ENCODE peak calls at places on chromosomes 2 and 18, in eight cellular contexts. One of them, this sample, is unnamed.

GRCh38 chr2:71457959-71458322 is 4.6 kb downstream of the DYSF start:
- DNase-seq in Peyer's patch: no peak
- DNase-seq in left ventricle myocardium inferior: no peak
- DNase-seq in pancreas: no peak
- DNase-seq in GM13977: no peak
- DNase-seq in fibroblast of mammary gland: no peak
- DNase-seq in lower leg skin: no peak
- DNase-seq in cardiac muscle cell: no peak
- DNase-seq in this sample: no peak

GRCh38 chr18:61554117-61554776 is 221.0 kb downstream of the CDH20 start:
- DNase-seq in pancreas: peak
- DNase-seq in left ventricle myocardium inferior: no peak
- DNase-seq in lower leg skin: no peak
- DNase-seq in cardiac muscle cell: no peak
- DNase-seq in fibroblast of mammary gland: no peak
- DNase-seq in GM13977: no peak
- DNase-seq in Peyer's patch: no peak
- DNase-seq in this sample: no peak

GRCh38 chr2:118417417-118418125 is 329.3 kb downstream of the INSIG2 start:
- DNase-seq in Peyer's patch: no peak
- DNase-seq in GM13977: no peak
- DNase-seq in pancreas: no peak
- DNase-seq in left ventricle myocardium inferior: no peak
- DNase-seq in lower leg skin: no peak
- DNase-seq in cardiac muscle cell: no peak
- DNase-seq in fibroblast of mammary gland: peak
- DNase-seq in this sample: no peak

GRCh38 chr2:126796931-126797621 is 101.6 kb upstream of the TEX51 start:
- DNase-seq in cardiac muscle cell: no peak
- DNase-seq in left ventricle myocardium inferior: no peak
- DNase-seq in fibroblast of mammary gland: no peak
- DNase-seq in GM13977: no peak
- DNase-seq in lower leg skin: peak
- DNase-seq in Peyer's patch: peak
- DNase-seq in pancreas: no peak
- DNase-seq in this sample: no peak

GRCh38 chr2:185188656-185189055 is 549.9 kb upstream of the FSIP2 start:
- DNase-seq in pancreas: no peak
- DNase-seq in Peyer's patch: no peak
- DNase-seq in cardiac muscle cell: no peak
- DNase-seq in fibroblast of mammary gland: no peak
- DNase-seq in GM13977: no peak
- DNase-seq in lower leg skin: no peak
- DNase-seq in left ventricle myocardium inferior: no peak
- DNase-seq in this sample: no peak

GRCh38 chr18:37672001-37672400 is 106.4 kb upstream of the CELF4 start:
- DNase-seq in cardiac muscle cell: no peak
- DNase-seq in GM13977: no peak
- DNase-seq in Peyer's patch: no peak
- DNase-seq in left ventricle myocardium inferior: no peak
- DNase-seq in fibroblast of mammary gland: no peak
- DNase-seq in pancreas: no peak
- DNase-seq in lower leg skin: no peak
- DNase-seq in this sample: no peak

GRCh38 chr18:63949068-63949737 is at the start of gene HMSD:
- DNase-seq in pancreas: peak
- DNase-seq in lower leg skin: peak
- DNase-seq in fibroblast of mammary gland: peak
- DNase-seq in cardiac muscle cell: peak
- DNase-seq in GM13977: peak
- DNase-seq in Peyer's patch: peak
- DNase-seq in left ventricle myocardium inferior: peak
- DNase-seq in this sample: peak

GRCh38 chr2:96325038-96325883 is at the start of gene ITPRIPL1:
- DNase-seq in GM13977: peak
- DNase-seq in left ventricle myocardium inferior: no peak
- DNase-seq in lower leg skin: peak
- DNase-seq in pancreas: peak
- DNase-seq in Peyer's patch: peak
- DNase-seq in cardiac muscle cell: peak
- DNase-seq in fibroblast of mammary gland: peak
- DNase-seq in this sample: peak

GRCh38 chr2:106581755-106582430 is 94.7 kb downstream of the CD8B2 start:
- DNase-seq in left ventricle myocardium inferior: peak
- DNase-seq in Peyer's patch: peak
- DNase-seq in pancreas: peak
- DNase-seq in fibroblast of mammary gland: peak
- DNase-seq in lower leg skin: no peak
- DNase-seq in GM13977: peak
- DNase-seq in cardiac muscle cell: peak
- DNase-seq in this sample: peak

GRCh38 chr2:45004569-45005181 is 4.6 kb downstream of the SIX2 start:
- DNase-seq in Peyer's patch: no peak
- DNase-seq in pancreas: no peak
- DNase-seq in fibroblast of mammary gland: no peak
- DNase-seq in left ventricle myocardium inferior: no peak
- DNase-seq in lower leg skin: peak
- DNase-seq in cardiac muscle cell: peak
- DNase-seq in GM13977: no peak
- DNase-seq in this sample: no peak

GRCh38 chr18:35949903-35950627 is 22.4 kb upstream of the RMP24 start:
- DNase-seq in pancreas: peak
- DNase-seq in left ventricle myocardium inferior: peak
- DNase-seq in cardiac muscle cell: peak
- DNase-seq in lower leg skin: no peak
- DNase-seq in fibroblast of mammary gland: peak
- DNase-seq in GM13977: peak
- DNase-seq in Peyer's patch: peak
- DNase-seq in this sample: peak

GRCh38 chr2:226882606-226883005 is 46.8 kb downstream of the RHBDD1 start:
- DNase-seq in pancreas: no peak
- DNase-seq in left ventricle myocardium inferior: no peak
- DNase-seq in fibroblast of mammary gland: peak
- DNase-seq in cardiac muscle cell: no peak
- DNase-seq in Peyer's patch: no peak
- DNase-seq in lower leg skin: no peak
- DNase-seq in GM13977: no peak
- DNase-seq in this sample: no peak

GRCh38 chr2:217026161-217026560 is 166.3 kb upstream of the TNP1 start:
- DNase-seq in left ventricle myocardium inferior: no peak
- DNase-seq in fibroblast of mammary gland: no peak
- DNase-seq in GM13977: no peak
- DNase-seq in Peyer's patch: no peak
- DNase-seq in pancreas: no peak
- DNase-seq in lower leg skin: no peak
- DNase-seq in cardiac muscle cell: no peak
- DNase-seq in this sample: no peak

GRCh38 chr2:20543579-20543887 is 96.7 kb downstream of the RHOB start:
- DNase-seq in Peyer's patch: no peak
- DNase-seq in GM13977: no peak
- DNase-seq in fibroblast of mammary gland: no peak
- DNase-seq in left ventricle myocardium inferior: no peak
- DNase-seq in cardiac muscle cell: no peak
- DNase-seq in pancreas: no peak
- DNase-seq in lower leg skin: no peak
- DNase-seq in this sample: no peak

GRCh38 chr2:237627463-237628321 is at the start of gene LRRFIP1:
- DNase-seq in Peyer's patch: no peak
- DNase-seq in GM13977: peak
- DNase-seq in lower leg skin: no peak
- DNase-seq in cardiac muscle cell: peak
- DNase-seq in pancreas: no peak
- DNase-seq in left ventricle myocardium inferior: peak
- DNase-seq in fibroblast of mammary gland: no peak
- DNase-seq in this sample: no peak

DNA sequence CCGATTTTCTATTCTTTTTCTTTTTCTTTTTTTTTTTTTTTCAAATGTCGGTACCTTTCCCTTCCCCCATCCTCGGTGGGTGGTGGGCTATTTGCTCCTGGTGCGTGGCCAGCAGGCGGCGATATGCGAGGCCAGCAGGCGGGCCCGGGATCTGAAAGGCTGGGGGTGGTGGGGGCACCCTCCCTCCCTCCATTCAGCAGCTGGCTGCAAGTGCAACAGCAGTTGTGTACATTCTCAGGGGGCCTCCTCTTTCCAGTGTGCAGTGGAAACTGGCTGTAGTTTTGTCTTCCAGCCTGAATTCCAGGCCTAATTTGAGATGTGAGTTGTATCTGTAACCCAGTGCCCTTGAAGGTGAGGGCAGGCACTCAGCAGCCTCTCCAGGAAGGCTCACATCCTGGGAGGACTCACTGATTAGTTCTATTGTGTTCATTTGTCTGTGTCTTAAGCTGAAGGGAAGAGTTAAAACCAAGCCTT is 3.1 kb downstream of the MYCN start:
- DNase-seq in left ventricle myocardium inferior: peak
- DNase-seq in GM13977: peak
- DNase-seq in lower leg skin: peak
- DNase-seq in cardiac muscle cell: peak
- DNase-seq in Peyer's patch: no peak
- DNase-seq in fibroblast of mammary gland: no peak
- DNase-seq in pancreas: no peak
- DNase-seq in this sample: no peak
- TF ChIP-seq CTCF in left ventricle myocardium inferior: peak
- TF ChIP-seq CTCF in GM13977: peak
- TF ChIP-seq CTCF in lower leg skin: no peak
- TF ChIP-seq CTCF in cardiac muscle cell: no peak
- TF ChIP-seq CTCF in Peyer's patch: no peak
- TF ChIP-seq CTCF in fibroblast of mammary gland: no peak
- TF ChIP-seq CTCF in pancreas: no peak
- TF ChIP-seq CTCF in this sample: no peak

DNA sequence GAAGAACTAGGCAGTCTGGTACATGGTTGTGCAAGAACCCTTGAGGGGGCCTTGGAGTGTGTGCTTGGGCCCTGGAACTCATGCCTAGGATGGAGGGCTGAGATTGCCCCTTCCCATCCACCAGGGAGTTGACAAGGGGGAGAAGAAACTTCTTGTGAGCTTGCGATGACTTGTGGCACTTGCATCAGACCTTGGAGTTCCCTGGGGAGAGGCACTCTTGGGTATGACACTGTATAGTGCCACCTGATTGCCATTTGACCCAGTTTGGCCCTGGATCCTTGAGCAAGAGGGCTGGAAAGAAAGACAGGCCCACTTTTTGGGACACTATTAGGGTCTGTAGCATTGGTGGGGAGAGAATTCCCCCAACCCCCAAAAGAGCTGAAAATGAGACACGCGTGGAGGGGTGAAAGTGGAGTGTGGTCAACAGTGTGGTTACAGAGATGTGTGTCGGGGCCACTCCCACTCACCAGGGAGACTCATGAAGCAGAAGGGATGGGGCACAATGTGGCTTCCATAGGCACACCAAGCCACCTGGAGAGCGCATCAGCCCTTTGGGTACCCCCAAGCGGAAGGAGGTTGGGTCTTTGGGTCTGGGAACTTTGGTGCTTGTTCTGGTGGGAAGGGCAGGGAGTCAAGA is 101.3 kb downstream of the MSH2 start:
- DNase-seq in lower leg skin: peak
- DNase-seq in fibroblast of mammary gland: no peak
- DNase-seq in cardiac muscle cell: no peak
- DNase-seq in GM13977: no peak
- DNase-seq in pancreas: no peak
- DNase-seq in left ventricle myocardium inferior: no peak
- DNase-seq in Peyer's patch: no peak
- DNase-seq in this sample: no peak
- TF ChIP-seq CTCF in lower leg skin: no peak
- TF ChIP-seq CTCF in fibroblast of mammary gland: no peak
- TF ChIP-seq CTCF in cardiac muscle cell: no peak
- TF ChIP-seq CTCF in GM13977: no peak
- TF ChIP-seq CTCF in pancreas: no peak
- TF ChIP-seq CTCF in left ventricle myocardium inferior: no peak
- TF ChIP-seq CTCF in Peyer's patch: no peak
- TF ChIP-seq CTCF in this sample: no peak

GRCh38 chr2:111135910-111136297 is 15.2 kb downstream of the BCL2L11 start:
- DNase-seq in pancreas: no peak
- DNase-seq in lower leg skin: peak
- DNase-seq in Peyer's patch: no peak
- DNase-seq in left ventricle myocardium inferior: peak
- DNase-seq in cardiac muscle cell: no peak
- DNase-seq in GM13977: no peak
- DNase-seq in fibroblast of mammary gland: peak
- DNase-seq in this sample: peak
- TF ChIP-seq CTCF in pancreas: no peak
- TF ChIP-seq CTCF in lower leg skin: no peak
- TF ChIP-seq CTCF in Peyer's patch: no peak
- TF ChIP-seq CTCF in left ventricle myocardium inferior: peak
- TF ChIP-seq CTCF in cardiac muscle cell: peak
- TF ChIP-seq CTCF in GM13977: no peak
- TF ChIP-seq CTCF in fibroblast of mammary gland: peak
- TF ChIP-seq CTCF in this sample: no peak

GRCh38 chr18:23156134-23156533 is 20.8 kb downstream of the CABLES1 start:
- DNase-seq in cardiac muscle cell: no peak
- DNase-seq in Peyer's patch: no peak
- DNase-seq in GM13977: no peak
- DNase-seq in fibroblast of mammary gland: no peak
- DNase-seq in left ventricle myocardium inferior: no peak
- DNase-seq in lower leg skin: no peak
- DNase-seq in pancreas: no peak
- DNase-seq in this sample: no peak

GRCh38 chr18:23158884-23159820 is 23.9 kb downstream of the CABLES1 start:
- DNase-seq in left ventricle myocardium inferior: no peak
- DNase-seq in pancreas: no peak
- DNase-seq in cardiac muscle cell: no peak
- DNase-seq in GM13977: no peak
- DNase-seq in fibroblast of mammary gland: no peak
- DNase-seq in Peyer's patch: no peak
- DNase-seq in lower leg skin: no peak
- DNase-seq in this sample: no peak

GRCh38 chr18:23154823-23155517 is 19.7 kb downstream of the CABLES1 start:
- DNase-seq in GM13977: no peak
- DNase-seq in Peyer's patch: no peak
- DNase-seq in cardiac muscle cell: no peak
- DNase-seq in lower leg skin: no peak
- DNase-seq in left ventricle myocardium inferior: no peak
- DNase-seq in pancreas: no peak
- DNase-seq in fibroblast of mammary gland: no peak
- DNase-seq in this sample: no peak

GRCh38 chr18:23155537-23155936 is 20.3 kb downstream of the CABLES1 start:
- DNase-seq in Peyer's patch: no peak
- DNase-seq in pancreas: no peak
- DNase-seq in lower leg skin: no peak
- DNase-seq in cardiac muscle cell: no peak
- DNase-seq in fibroblast of mammary gland: no peak
- DNase-seq in GM13977: no peak
- DNase-seq in left ventricle myocardium inferior: no peak
- DNase-seq in this sample: no peak

DNA sequence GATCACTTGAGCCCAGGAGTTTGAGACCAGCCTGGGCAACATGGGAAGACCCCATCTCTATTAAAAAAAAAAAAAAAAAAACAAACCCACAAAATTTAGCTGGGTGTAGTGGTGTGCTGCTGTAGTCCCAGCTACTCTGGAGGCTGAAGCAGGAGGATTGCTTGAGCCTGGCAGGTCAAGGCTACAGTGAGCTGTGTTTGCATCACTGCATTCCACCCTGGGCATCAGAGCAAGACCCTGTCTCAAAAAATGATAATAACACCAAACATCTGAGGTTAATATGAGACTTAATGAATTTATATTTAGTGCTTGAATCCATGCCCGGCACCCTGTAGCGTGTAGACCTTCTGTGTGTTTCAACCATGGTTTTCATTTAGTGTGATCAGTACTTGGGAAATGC is 22.8 kb downstream of the CABLES1 start:
- DNase-seq in Peyer's patch: no peak
- DNase-seq in fibroblast of mammary gland: no peak
- DNase-seq in cardiac muscle cell: no peak
- DNase-seq in GM13977: no peak
- DNase-seq in pancreas: no peak
- DNase-seq in left ventricle myocardium inferior: no peak
- DNase-seq in lower leg skin: no peak
- DNase-seq in this sample: no peak
- TF ChIP-seq CTCF in Peyer's patch: no peak
- TF ChIP-seq CTCF in fibroblast of mammary gland: no peak
- TF ChIP-seq CTCF in cardiac muscle cell: no peak
- TF ChIP-seq CTCF in GM13977: no peak
- TF ChIP-seq CTCF in pancreas: no peak
- TF ChIP-seq CTCF in left ventricle myocardium inferior: no peak
- TF ChIP-seq CTCF in lower leg skin: no peak
- TF ChIP-seq CTCF in this sample: no peak